ENCODE peak calls at places on chromosomes 2 and 18, in six cellular contexts. One of them, this sample, is unnamed.

GRCh38 chr2:112841399-112842044 is 4.9 kb upstream of the IL1B start:
- DNase-seq in effector CD8-positive, alpha-beta T cell: no peak
- DNase-seq in stomach: no peak
- DNase-seq in A172: no peak
- DNase-seq in WERI-Rb-1: no peak
- DNase-seq in NCI-H510A treated with DMSO at 0.1 percent for 48 hours: no peak
- DNase-seq in this sample: no peak

GRCh38 chr2:193549661-193550060 is 1354.9 kb upstream of the TMEFF2 start:
- DNase-seq in effector CD8-positive, alpha-beta T cell: no peak
- DNase-seq in stomach: no peak
- DNase-seq in A172: no peak
- DNase-seq in WERI-Rb-1: no peak
- DNase-seq in NCI-H510A treated with DMSO at 0.1 percent for 48 hours: no peak
- DNase-seq in this sample: no peak

GRCh38 chr18:32473325-32473724 is 2.6 kb upstream of the GAREM1 start:
- DNase-seq in effector CD8-positive, alpha-beta T cell: no peak
- DNase-seq in stomach: no peak
- DNase-seq in A172: no peak
- DNase-seq in WERI-Rb-1: no peak
- DNase-seq in NCI-H510A treated with DMSO at 0.1 percent for 48 hours: no peak
- DNase-seq in this sample: no peak

GRCh38 chr2:231687133-231687852 is 21.0 kb upstream of the PTMA start:
- DNase-seq in effector CD8-positive, alpha-beta T cell: peak
- DNase-seq in stomach: peak
- DNase-seq in A172: no peak
- DNase-seq in WERI-Rb-1: peak
- DNase-seq in NCI-H510A treated with DMSO at 0.1 percent for 48 hours: peak
- DNase-seq in this sample: peak

GRCh38 chr2:47904903-47905453 is 1.3 kb downstream of the FBXO11 start:
- DNase-seq in effector CD8-positive, alpha-beta T cell: peak
- DNase-seq in stomach: peak
- DNase-seq in A172: no peak
- DNase-seq in WERI-Rb-1: peak
- DNase-seq in NCI-H510A treated with DMSO at 0.1 percent for 48 hours: no peak
- DNase-seq in this sample: peak

GRCh38 chr2:206160124-206160806 is 570 bp downstream of the EEF1B2 start:
- DNase-seq in effector CD8-positive, alpha-beta T cell: no peak
- DNase-seq in stomach: peak
- DNase-seq in A172: no peak
- DNase-seq in WERI-Rb-1: no peak
- DNase-seq in NCI-H510A treated with DMSO at 0.1 percent for 48 hours: peak
- DNase-seq in this sample: no peak

GRCh38 chr2:138922973-138923563 is 142.9 kb upstream of the NXPH2 start:
- DNase-seq in effector CD8-positive, alpha-beta T cell: no peak
- DNase-seq in stomach: no peak
- DNase-seq in A172: peak
- DNase-seq in WERI-Rb-1: no peak
- DNase-seq in NCI-H510A treated with DMSO at 0.1 percent for 48 hours: peak
- DNase-seq in this sample: no peak

GRCh38 chr2:18959952-18960717 is 370.8 kb upstream of the NT5C1B start:
- DNase-seq in effector CD8-positive, alpha-beta T cell: no peak
- DNase-seq in stomach: no peak
- DNase-seq in A172: no peak
- DNase-seq in WERI-Rb-1: no peak
- DNase-seq in NCI-H510A treated with DMSO at 0.1 percent for 48 hours: no peak
- DNase-seq in this sample: no peak

GRCh38 chr2:44268259-44268649 is 7.0 kb upstream of the SLC3A1 start:
- DNase-seq in effector CD8-positive, alpha-beta T cell: no peak
- DNase-seq in stomach: no peak
- DNase-seq in A172: peak
- DNase-seq in WERI-Rb-1: no peak
- DNase-seq in NCI-H510A treated with DMSO at 0.1 percent for 48 hours: no peak
- DNase-seq in this sample: no peak

GRCh38 chr18:7084080-7084765 is 33.4 kb downstream of the LAMA1 start:
- DNase-seq in effector CD8-positive, alpha-beta T cell: no peak
- DNase-seq in stomach: no peak
- DNase-seq in A172: peak
- DNase-seq in WERI-Rb-1: no peak
- DNase-seq in NCI-H510A treated with DMSO at 0.1 percent for 48 hours: no peak
- DNase-seq in this sample: no peak

GRCh38 chr2:36444206-36444605 is 88.6 kb downstream of the CRIM1 start:
- DNase-seq in effector CD8-positive, alpha-beta T cell: no peak
- DNase-seq in stomach: no peak
- DNase-seq in A172: no peak
- DNase-seq in WERI-Rb-1: no peak
- DNase-seq in NCI-H510A treated with DMSO at 0.1 percent for 48 hours: no peak
- DNase-seq in this sample: no peak

GRCh38 chr2:104378853-104379374 is 475.0 kb upstream of the POU3F3 start:
- DNase-seq in effector CD8-positive, alpha-beta T cell: no peak
- DNase-seq in stomach: no peak
- DNase-seq in A172: no peak
- DNase-seq in WERI-Rb-1: no peak
- DNase-seq in NCI-H510A treated with DMSO at 0.1 percent for 48 hours: peak
- DNase-seq in this sample: peak

GRCh38 chr2:63555931-63556330 is 32.3 kb downstream of the WDPCP start:
- DNase-seq in effector CD8-positive, alpha-beta T cell: no peak
- DNase-seq in stomach: no peak
- DNase-seq in A172: no peak
- DNase-seq in WERI-Rb-1: no peak
- DNase-seq in NCI-H510A treated with DMSO at 0.1 percent for 48 hours: peak
- DNase-seq in this sample: no peak

GRCh38 chr2:231191896-231192872 is 6.2 kb upstream of the ARMC9 start:
- DNase-seq in effector CD8-positive, alpha-beta T cell: no peak
- DNase-seq in stomach: peak
- DNase-seq in A172: peak
- DNase-seq in WERI-Rb-1: peak
- DNase-seq in NCI-H510A treated with DMSO at 0.1 percent for 48 hours: peak
- DNase-seq in this sample: peak

GRCh38 chr2:146324954-146325353 is 1519.9 kb upstream of the ACVR2A start:
- DNase-seq in effector CD8-positive, alpha-beta T cell: no peak
- DNase-seq in stomach: no peak
- DNase-seq in A172: no peak
- DNase-seq in WERI-Rb-1: no peak
- DNase-seq in NCI-H510A treated with DMSO at 0.1 percent for 48 hours: no peak
- DNase-seq in this sample: no peak

GRCh38 chr18:24019641-24020331 is 5.2 kb downstream of the TTC39C start:
- DNase-seq in effector CD8-positive, alpha-beta T cell: no peak
- DNase-seq in stomach: no peak
- DNase-seq in A172: no peak
- DNase-seq in WERI-Rb-1: no peak
- DNase-seq in NCI-H510A treated with DMSO at 0.1 percent for 48 hours: no peak
- DNase-seq in this sample: no peak

GRCh38 chr2:153163055-153163454 is 315.5 kb downstream of the RPRM start:
- DNase-seq in effector CD8-positive, alpha-beta T cell: no peak
- DNase-seq in stomach: no peak
- DNase-seq in A172: peak
- DNase-seq in WERI-Rb-1: peak
- DNase-seq in NCI-H510A treated with DMSO at 0.1 percent for 48 hours: peak
- DNase-seq in this sample: no peak

GRCh38 chr2:157329524-157329923 is 3.9 kb upstream of the ERMN start:
- DNase-seq in effector CD8-positive, alpha-beta T cell: no peak
- DNase-seq in stomach: peak
- DNase-seq in A172: no peak
- DNase-seq in WERI-Rb-1: no peak
- DNase-seq in NCI-H510A treated with DMSO at 0.1 percent for 48 hours: peak
- DNase-seq in this sample: peak

GRCh38 chr2:161067846-161068245 is 92.4 kb upstream of the TANK start:
- DNase-seq in effector CD8-positive, alpha-beta T cell: no peak
- DNase-seq in stomach: no peak
- DNase-seq in A172: no peak
- DNase-seq in WERI-Rb-1: no peak
- DNase-seq in NCI-H510A treated with DMSO at 0.1 percent for 48 hours: no peak
- DNase-seq in this sample: no peak

GRCh38 chr2:98577313-98577712 is 31.0 kb downstream of the COA5 start:
- DNase-seq in effector CD8-positive, alpha-beta T cell: no peak
- DNase-seq in stomach: no peak
- DNase-seq in A172: no peak
- DNase-seq in WERI-Rb-1: no peak
- DNase-seq in NCI-H510A treated with DMSO at 0.1 percent for 48 hours: no peak
- DNase-seq in this sample: no peak

GRCh38 chr2:26880161-26880560 is 32.2 kb downstream of the DPYSL5 start:
- DNase-seq in effector CD8-positive, alpha-beta T cell: no peak
- DNase-seq in stomach: no peak
- DNase-seq in A172: no peak
- DNase-seq in WERI-Rb-1: no peak
- DNase-seq in NCI-H510A treated with DMSO at 0.1 percent for 48 hours: no peak
- DNase-seq in this sample: no peak

GRCh38 chr2:238466242-238466598 is 39.5 kb downstream of the ASB1 start:
- DNase-seq in effector CD8-positive, alpha-beta T cell: no peak
- DNase-seq in stomach: peak
- DNase-seq in A172: no peak
- DNase-seq in WERI-Rb-1: no peak
- DNase-seq in NCI-H510A treated with DMSO at 0.1 percent for 48 hours: peak
- DNase-seq in this sample: no peak

GRCh38 chr2:237223208-237223861 is 137.6 kb downstream of the COPS8 start:
- DNase-seq in effector CD8-positive, alpha-beta T cell: no peak
- DNase-seq in stomach: no peak
- DNase-seq in A172: peak
- DNase-seq in WERI-Rb-1: no peak
- DNase-seq in NCI-H510A treated with DMSO at 0.1 percent for 48 hours: no peak
- DNase-seq in this sample: peak

GRCh38 chr18:79802298-79802697 is 4.6 kb downstream of the KCNG2 start:
- DNase-seq in effector CD8-positive, alpha-beta T cell: no peak
- DNase-seq in stomach: no peak
- DNase-seq in A172: no peak
- DNase-seq in WERI-Rb-1: no peak
- DNase-seq in NCI-H510A treated with DMSO at 0.1 percent for 48 hours: no peak
- DNase-seq in this sample: no peak

GRCh38 chr2:120589782-120590608 is 145.7 kb upstream of the GLI2 start:
- DNase-seq in effector CD8-positive, alpha-beta T cell: no peak
- DNase-seq in stomach: no peak
- DNase-seq in A172: peak
- DNase-seq in WERI-Rb-1: no peak
- DNase-seq in NCI-H510A treated with DMSO at 0.1 percent for 48 hours: no peak
- DNase-seq in this sample: no peak

GRCh38 chr2:72136349-72136748 is 11.3 kb downstream of the CYP26B1 start:
- DNase-seq in effector CD8-positive, alpha-beta T cell: no peak
- DNase-seq in stomach: no peak
- DNase-seq in A172: no peak
- DNase-seq in WERI-Rb-1: no peak
- DNase-seq in NCI-H510A treated with DMSO at 0.1 percent for 48 hours: no peak
- DNase-seq in this sample: no peak

GRCh38 chr2:169748316-169748715 is 14.7 kb downstream of the KLHL23 start:
- DNase-seq in effector CD8-positive, alpha-beta T cell: no peak
- DNase-seq in stomach: no peak
- DNase-seq in A172: no peak
- DNase-seq in WERI-Rb-1: no peak
- DNase-seq in NCI-H510A treated with DMSO at 0.1 percent for 48 hours: no peak
- DNase-seq in this sample: no peak

GRCh38 chr2:118667366-118667765 is 180.1 kb downstream of the EN1 start:
- DNase-seq in effector CD8-positive, alpha-beta T cell: no peak
- DNase-seq in stomach: no peak
- DNase-seq in A172: peak
- DNase-seq in WERI-Rb-1: no peak
- DNase-seq in NCI-H510A treated with DMSO at 0.1 percent for 48 hours: no peak
- DNase-seq in this sample: no peak

This sample was measured in mucosa of gallbladder.